ENCODE peak calls at places on chromosomes 13 and 19, in four cellular contexts. One of them, this sample, is unnamed.

GRCh38 chr13:57632276-57633140 is 964 bp downstream of the PCDH17 start:
- DNase-seq in heart left ventricle: peak; percentile 19
- DNase-seq in SK-N-MC: no peak
- DNase-seq in naive thymus-derived CD4-positive, alpha-beta T cell: no peak
- DNase-seq in this sample: peak; percentile 7

GRCh38 chr19:7799640-7800355 is 30.2 kb upstream of the EVI5L start:
- DNase-seq in heart left ventricle: peak; percentile 67
- DNase-seq in SK-N-MC: no peak
- DNase-seq in naive thymus-derived CD4-positive, alpha-beta T cell: peak; percentile 61
- DNase-seq in this sample: peak; percentile 36

GRCh38 chr19:4010808-4011110 is 3.2 kb downstream of the PIAS4 start:
- DNase-seq in heart left ventricle: no peak
- DNase-seq in SK-N-MC: no peak
- DNase-seq in naive thymus-derived CD4-positive, alpha-beta T cell: no peak
- DNase-seq in this sample: no peak

GRCh38 chr13:66940113-66940512 is 290.0 kb downstream of the PCDH9 start:
- DNase-seq in heart left ventricle: no peak
- DNase-seq in SK-N-MC: no peak
- DNase-seq in naive thymus-derived CD4-positive, alpha-beta T cell: no peak
- DNase-seq in this sample: no peak

GRCh38 chr13:109159650-109160309 is 530.4 kb downstream of the MYO16 start:
- DNase-seq in heart left ventricle: no peak
- DNase-seq in SK-N-MC: no peak
- DNase-seq in naive thymus-derived CD4-positive, alpha-beta T cell: no peak
- DNase-seq in this sample: no peak

GRCh38 chr13:50419896-50420295 is 404.7 kb downstream of the KCNRG start:
- DNase-seq in heart left ventricle: peak; percentile 56
- DNase-seq in SK-N-MC: no peak
- DNase-seq in naive thymus-derived CD4-positive, alpha-beta T cell: no peak
- DNase-seq in this sample: peak; percentile 20

GRCh38 chr19:51698296-51698695 is 5.2 kb downstream of the SPACA6 start:
- DNase-seq in heart left ventricle: no peak
- DNase-seq in SK-N-MC: no peak
- DNase-seq in naive thymus-derived CD4-positive, alpha-beta T cell: no peak
- DNase-seq in this sample: no peak

GRCh38 chr19:7988307-7988706 is 17.1 kb downstream of the ELAVL1 start:
- DNase-seq in heart left ventricle: no peak
- DNase-seq in SK-N-MC: no peak
- DNase-seq in naive thymus-derived CD4-positive, alpha-beta T cell: no peak
- DNase-seq in this sample: no peak

GRCh38 chr13:114130708-114131580 is 1.5 kb downstream of the RASA3 start:
- DNase-seq in heart left ventricle: peak; percentile 52
- DNase-seq in SK-N-MC: peak; percentile 87
- DNase-seq in naive thymus-derived CD4-positive, alpha-beta T cell: peak; percentile 76
- DNase-seq in this sample: peak; percentile 53

GRCh38 chr13:84443463-84443862 is 561.2 kb upstream of the SLITRK1 start:
- DNase-seq in heart left ventricle: no peak
- DNase-seq in SK-N-MC: no peak
- DNase-seq in naive thymus-derived CD4-positive, alpha-beta T cell: no peak
- DNase-seq in this sample: no peak

GRCh38 chr19:19540707-19541515 is 2.8 kb downstream of the CILP2 start:
- DNase-seq in heart left ventricle: no peak
- DNase-seq in SK-N-MC: no peak
- DNase-seq in naive thymus-derived CD4-positive, alpha-beta T cell: peak; percentile 69
- DNase-seq in this sample: no peak

GRCh38 chr19:11699931-11700794 is 38.6 kb downstream of the ZNF823 start:
- DNase-seq in heart left ventricle: no peak
- DNase-seq in SK-N-MC: peak; percentile 6
- DNase-seq in naive thymus-derived CD4-positive, alpha-beta T cell: peak; percentile 28
- DNase-seq in this sample: no peak

GRCh38 chr13:81197966-81198365 is 857.0 kb upstream of the SPRY2 start:
- DNase-seq in heart left ventricle: no peak
- DNase-seq in SK-N-MC: no peak
- DNase-seq in naive thymus-derived CD4-positive, alpha-beta T cell: no peak
- DNase-seq in this sample: no peak

DNA sequence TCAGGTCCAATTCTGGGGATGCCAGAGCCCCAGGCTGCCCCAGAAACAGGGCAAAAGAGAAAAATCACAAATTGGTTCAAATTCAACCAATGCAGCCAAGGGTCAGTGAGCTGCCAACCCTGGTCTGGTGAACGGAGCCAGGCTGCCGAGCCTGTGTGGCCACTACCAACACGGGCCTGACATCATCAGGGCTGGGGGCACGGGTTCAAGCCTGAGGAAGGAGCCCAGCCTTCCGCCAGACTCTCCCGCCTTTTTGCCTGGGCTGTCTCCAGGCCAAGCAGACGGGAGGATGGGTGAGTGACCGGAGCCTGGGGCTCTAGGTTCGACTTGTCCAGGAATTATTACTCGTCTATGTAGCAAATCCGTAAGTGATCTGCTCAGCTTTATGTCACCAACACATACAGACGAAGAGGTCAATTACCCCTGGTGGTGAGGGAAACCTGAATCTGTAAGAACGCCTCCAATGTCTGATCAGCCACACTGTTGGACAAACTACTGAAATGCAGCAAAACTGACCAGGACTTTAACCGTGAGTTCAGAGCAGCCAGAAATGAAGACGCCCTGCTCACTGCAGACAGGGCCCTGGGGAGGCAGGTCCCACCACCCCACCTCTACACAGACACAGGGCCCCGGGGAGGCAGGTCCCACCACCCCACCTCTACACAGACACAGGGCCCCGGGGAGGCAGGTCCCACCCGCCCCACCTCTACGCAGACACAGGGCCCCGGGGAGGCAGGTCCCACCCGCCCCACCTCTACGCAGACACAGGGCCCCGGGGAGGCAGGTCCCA is 31.8 kb downstream of the RAB20 start:
- DNase-seq in heart left ventricle: no peak
- DNase-seq in SK-N-MC: no peak
- DNase-seq in naive thymus-derived CD4-positive, alpha-beta T cell: no peak
- DNase-seq in this sample: no peak
- H3K27ac ChIP-seq in heart left ventricle: peak overlapping the region; percentile 90
- H3K27ac ChIP-seq in SK-N-MC: no peak overlapping the region
- H3K27ac ChIP-seq in naive thymus-derived CD4-positive, alpha-beta T cell: no peak overlapping the region
- H3K27ac ChIP-seq in this sample: no peak overlapping the region

GRCh38 chr19:35741216-35741541 is 1.1 kb downstream of the IGFLR1 start:
- DNase-seq in heart left ventricle: no peak
- DNase-seq in SK-N-MC: no peak
- DNase-seq in naive thymus-derived CD4-positive, alpha-beta T cell: no peak
- DNase-seq in this sample: no peak

GRCh38 chr19:35744335-35744687 is 907 bp downstream of the U2AF1L4 start:
- DNase-seq in heart left ventricle: no peak
- DNase-seq in SK-N-MC: no peak
- DNase-seq in naive thymus-derived CD4-positive, alpha-beta T cell: no peak
- DNase-seq in this sample: no peak

GRCh38 chr19:35740423-35741215 is 1.6 kb downstream of the IGFLR1 start:
- DNase-seq in heart left ventricle: peak; percentile 97
- DNase-seq in SK-N-MC: peak; percentile 76
- DNase-seq in naive thymus-derived CD4-positive, alpha-beta T cell: peak; percentile 91
- DNase-seq in this sample: peak; percentile 98

GRCh38 chr19:35743640-35744306 is 1.4 kb downstream of the U2AF1L4 start:
- DNase-seq in heart left ventricle: no peak
- DNase-seq in SK-N-MC: no peak
- DNase-seq in naive thymus-derived CD4-positive, alpha-beta T cell: no peak
- DNase-seq in this sample: no peak

GRCh38 chr19:35742121-35742724 is at the start of gene IGFLR1:
- DNase-seq in heart left ventricle: no peak
- DNase-seq in SK-N-MC: no peak
- DNase-seq in naive thymus-derived CD4-positive, alpha-beta T cell: peak; percentile 70
- DNase-seq in this sample: no peak
- H3K27ac ChIP-seq in heart left ventricle: peak within 1 kb of the TSS; percentile 54
- H3K27ac ChIP-seq in SK-N-MC: no peak within 1 kb of the TSS
- H3K27ac ChIP-seq in naive thymus-derived CD4-positive, alpha-beta T cell: peak within 1 kb of the TSS; percentile 91
- H3K27ac ChIP-seq in this sample: peak within 1 kb of the TSS; percentile 55

DNA sequence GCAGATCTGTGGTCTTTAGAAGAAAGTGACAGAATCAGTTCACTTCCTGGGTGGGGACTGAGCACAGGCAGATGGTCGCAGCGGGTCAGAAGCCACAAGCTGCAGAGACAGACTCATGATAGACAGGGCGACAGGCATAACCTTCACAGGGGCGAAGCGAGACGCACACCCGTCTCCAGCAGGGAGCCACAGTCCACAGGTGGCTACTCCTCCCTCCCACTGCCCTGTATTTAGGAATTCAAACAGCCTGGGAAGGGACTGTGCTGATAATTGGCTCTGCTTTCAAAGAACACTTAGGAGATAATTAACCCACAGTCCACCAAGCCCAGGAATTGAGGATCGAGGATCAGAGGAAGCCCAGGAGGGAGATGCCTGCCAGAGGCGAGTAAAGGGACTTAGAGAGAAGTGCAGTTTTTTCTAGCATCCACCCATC is 23.2 kb downstream of the RFX2 start:
- DNase-seq in heart left ventricle: no peak
- DNase-seq in SK-N-MC: no peak
- DNase-seq in naive thymus-derived CD4-positive, alpha-beta T cell: peak; percentile 25
- DNase-seq in this sample: no peak
- H3K27ac ChIP-seq in heart left ventricle: peak overlapping the region; percentile 45
- H3K27ac ChIP-seq in SK-N-MC: peak overlapping the region; percentile 52
- H3K27ac ChIP-seq in naive thymus-derived CD4-positive, alpha-beta T cell: peak overlapping the region; percentile 62
- H3K27ac ChIP-seq in this sample: peak overlapping the region; percentile 75

GRCh38 chr19:44182145-44182544 is 17.2 kb downstream of the ZNF226 start:
- DNase-seq in heart left ventricle: no peak
- DNase-seq in SK-N-MC: no peak
- DNase-seq in naive thymus-derived CD4-positive, alpha-beta T cell: no peak
- DNase-seq in this sample: no peak
- H3K27ac ChIP-seq in heart left ventricle: no peak overlapping the region
- H3K27ac ChIP-seq in SK-N-MC: no peak overlapping the region
- H3K27ac ChIP-seq in naive thymus-derived CD4-positive, alpha-beta T cell: no peak overlapping the region
- H3K27ac ChIP-seq in this sample: no peak overlapping the region

GRCh38 chr13:26721251-26721939 is 39.2 kb downstream of the GPR12 start:
- DNase-seq in heart left ventricle: no peak
- DNase-seq in SK-N-MC: no peak
- DNase-seq in naive thymus-derived CD4-positive, alpha-beta T cell: peak; percentile 48
- DNase-seq in this sample: no peak

GRCh38 chr13:26718146-26718545 is 42.4 kb downstream of the GPR12 start:
- DNase-seq in heart left ventricle: no peak
- DNase-seq in SK-N-MC: no peak
- DNase-seq in naive thymus-derived CD4-positive, alpha-beta T cell: no peak
- DNase-seq in this sample: no peak

GRCh38 chr13:26718872-26719271 is 41.7 kb downstream of the GPR12 start:
- DNase-seq in heart left ventricle: no peak
- DNase-seq in SK-N-MC: no peak
- DNase-seq in naive thymus-derived CD4-positive, alpha-beta T cell: no peak
- DNase-seq in this sample: no peak

GRCh38 chr13:26719356-26719945 is 41.1 kb downstream of the GPR12 start:
- DNase-seq in heart left ventricle: no peak
- DNase-seq in SK-N-MC: no peak
- DNase-seq in naive thymus-derived CD4-positive, alpha-beta T cell: no peak
- DNase-seq in this sample: no peak

GRCh38 chr13:26722321-26722720 is 38.3 kb downstream of the GPR12 start:
- DNase-seq in heart left ventricle: no peak
- DNase-seq in SK-N-MC: no peak
- DNase-seq in naive thymus-derived CD4-positive, alpha-beta T cell: no peak
- DNase-seq in this sample: no peak
- H3K27ac ChIP-seq in heart left ventricle: no peak overlapping the region
- H3K27ac ChIP-seq in SK-N-MC: no peak overlapping the region
- H3K27ac ChIP-seq in naive thymus-derived CD4-positive, alpha-beta T cell: no peak overlapping the region
- H3K27ac ChIP-seq in this sample: no peak overlapping the region

GRCh38 chr13:47289578-47289977 is 392.7 kb upstream of the HTR2A start:
- DNase-seq in heart left ventricle: no peak
- DNase-seq in SK-N-MC: no peak
- DNase-seq in naive thymus-derived CD4-positive, alpha-beta T cell: no peak
- DNase-seq in this sample: no peak

GRCh38 chr13:47291116-47291656 is 394.3 kb upstream of the HTR2A start:
- DNase-seq in heart left ventricle: no peak
- DNase-seq in SK-N-MC: no peak
- DNase-seq in naive thymus-derived CD4-positive, alpha-beta T cell: no peak
- DNase-seq in this sample: no peak

GRCh38 chr13:47288546-47288945 is 391.7 kb upstream of the HTR2A start:
- DNase-seq in heart left ventricle: no peak
- DNase-seq in SK-N-MC: no peak
- DNase-seq in naive thymus-derived CD4-positive, alpha-beta T cell: no peak
- DNase-seq in this sample: no peak

GRCh38 chr13:47281981-47282380 is 385.1 kb upstream of the HTR2A start:
- DNase-seq in heart left ventricle: no peak
- DNase-seq in SK-N-MC: no peak
- DNase-seq in naive thymus-derived CD4-positive, alpha-beta T cell: no peak
- DNase-seq in this sample: no peak

GRCh38 chr13:47287291-47287751 is 390.5 kb upstream of the HTR2A start:
- DNase-seq in heart left ventricle: no peak
- DNase-seq in SK-N-MC: no peak
- DNase-seq in naive thymus-derived CD4-positive, alpha-beta T cell: no peak
- DNase-seq in this sample: no peak
- H3K27ac ChIP-seq in heart left ventricle: no peak overlapping the region
- H3K27ac ChIP-seq in SK-N-MC: no peak overlapping the region
- H3K27ac ChIP-seq in naive thymus-derived CD4-positive, alpha-beta T cell: no peak overlapping the region
- H3K27ac ChIP-seq in this sample: no peak overlapping the region

GRCh38 chr19:46131485-46132143 is 7.1 kb upstream of the IGFL3 start:
- DNase-seq in heart left ventricle: no peak
- DNase-seq in SK-N-MC: no peak
- DNase-seq in naive thymus-derived CD4-positive, alpha-beta T cell: no peak
- DNase-seq in this sample: no peak
- H3K27ac ChIP-seq in heart left ventricle: no peak overlapping the region
- H3K27ac ChIP-seq in SK-N-MC: no peak overlapping the region
- H3K27ac ChIP-seq in naive thymus-derived CD4-positive, alpha-beta T cell: no peak overlapping the region
- H3K27ac ChIP-seq in this sample: no peak overlapping the region

DNA sequence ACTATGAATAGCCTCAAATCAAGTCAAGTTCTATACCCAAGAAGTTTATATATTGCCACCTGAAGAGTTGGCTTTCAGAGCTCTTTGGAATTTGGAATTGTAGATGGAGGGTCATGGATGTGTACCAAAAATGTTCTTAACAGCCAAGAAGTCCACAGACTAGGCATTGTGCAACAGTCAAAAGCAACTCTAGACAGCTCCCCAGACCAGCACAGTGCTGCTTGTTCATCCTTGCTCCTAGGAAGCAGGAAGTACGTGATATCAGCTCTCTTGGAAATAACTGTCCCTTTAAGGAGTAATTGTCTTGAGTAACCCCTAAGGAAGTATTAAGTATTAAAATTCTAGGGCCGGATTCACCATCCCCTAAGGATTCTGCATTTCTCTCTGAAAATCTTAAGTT is 30.7 kb upstream of the IL17D start:
- DNase-seq in heart left ventricle: no peak
- DNase-seq in SK-N-MC: no peak
- DNase-seq in naive thymus-derived CD4-positive, alpha-beta T cell: no peak
- DNase-seq in this sample: no peak
- H3K27ac ChIP-seq in heart left ventricle: no peak overlapping the region
- H3K27ac ChIP-seq in SK-N-MC: no peak overlapping the region
- H3K27ac ChIP-seq in naive thymus-derived CD4-positive, alpha-beta T cell: no peak overlapping the region
- H3K27ac ChIP-seq in this sample: no peak overlapping the region